ENCODE peak calls at places on chromosomes 6 and 20, in seven cellular contexts. One of them, this sample, is unnamed.

GRCh38 chr20:25865715-25866656 is 169.3 kb upstream of the ZNF337 start:
- DNase-seq in AG04450: no peak
- DNase-seq in HCT116: peak
- DNase-seq in astrocyte: peak
- DNase-seq in A549: peak
- DNase-seq in sigmoid colon: peak
- DNase-seq in breast epithelium: peak
- DNase-seq in this sample: no peak

GRCh38 chr6:85641916-85642773 is 541 bp downstream of the SYNCRIP start:
- DNase-seq in sigmoid colon: peak
- DNase-seq in HCT116: no peak
- DNase-seq in AG04450: no peak
- DNase-seq in astrocyte: no peak
- DNase-seq in breast epithelium: peak
- DNase-seq in A549: peak
- DNase-seq in this sample: peak

GRCh38 chr20:36591854-36592641 is 13.5 kb upstream of the RAB5IF start:
- DNase-seq in A549: no peak
- DNase-seq in sigmoid colon: no peak
- DNase-seq in breast epithelium: no peak
- DNase-seq in astrocyte: no peak
- DNase-seq in AG04450: no peak
- DNase-seq in HCT116: peak
- DNase-seq in this sample: no peak

GRCh38 chr6:67369679-67370078 is 1265.4 kb upstream of the ADGRB3 start:
- DNase-seq in breast epithelium: no peak
- DNase-seq in HCT116: no peak
- DNase-seq in astrocyte: no peak
- DNase-seq in AG04450: no peak
- DNase-seq in sigmoid colon: no peak
- DNase-seq in A549: no peak
- DNase-seq in this sample: no peak

GRCh38 chr20:18628330-18628941 is 40.6 kb downstream of the DTD1 start:
- DNase-seq in astrocyte: no peak
- DNase-seq in breast epithelium: peak
- DNase-seq in sigmoid colon: no peak
- DNase-seq in AG04450: no peak
- DNase-seq in A549: peak
- DNase-seq in HCT116: no peak
- DNase-seq in this sample: no peak

GRCh38 chr6:659716-660581 is 3.0 kb upstream of the HUS1B start:
- DNase-seq in astrocyte: no peak
- DNase-seq in A549: no peak
- DNase-seq in AG04450: no peak
- DNase-seq in sigmoid colon: no peak
- DNase-seq in HCT116: no peak
- DNase-seq in breast epithelium: no peak
- DNase-seq in this sample: no peak

GRCh38 chr6:98844244-98845161 is 10.1 kb downstream of the POU3F2 start:
- DNase-seq in breast epithelium: no peak
- DNase-seq in HCT116: no peak
- DNase-seq in astrocyte: peak
- DNase-seq in AG04450: no peak
- DNase-seq in A549: no peak
- DNase-seq in sigmoid colon: no peak
- DNase-seq in this sample: no peak

GRCh38 chr6:25596928-25597818 is 54.8 kb upstream of the SCGN start:
- DNase-seq in HCT116: no peak
- DNase-seq in breast epithelium: no peak
- DNase-seq in A549: no peak
- DNase-seq in sigmoid colon: no peak
- DNase-seq in astrocyte: no peak
- DNase-seq in AG04450: no peak
- DNase-seq in this sample: no peak

GRCh38 chr6:97925504-97925903 is 642.5 kb upstream of the MMS22L start:
- DNase-seq in A549: no peak
- DNase-seq in astrocyte: no peak
- DNase-seq in AG04450: no peak
- DNase-seq in breast epithelium: no peak
- DNase-seq in sigmoid colon: no peak
- DNase-seq in HCT116: no peak
- DNase-seq in this sample: no peak

GRCh38 chr6:97440590-97441176 is 157.7 kb upstream of the MMS22L start:
- DNase-seq in A549: peak
- DNase-seq in HCT116: peak
- DNase-seq in AG04450: no peak
- DNase-seq in sigmoid colon: no peak
- DNase-seq in astrocyte: peak
- DNase-seq in breast epithelium: no peak
- DNase-seq in this sample: no peak

GRCh38 chr6:17233531-17233930 is 47.6 kb upstream of the RBM24 start:
- DNase-seq in sigmoid colon: no peak
- DNase-seq in AG04450: no peak
- DNase-seq in A549: peak
- DNase-seq in breast epithelium: no peak
- DNase-seq in HCT116: no peak
- DNase-seq in astrocyte: peak
- DNase-seq in this sample: no peak

GRCh38 chr6:136408205-136408604 is 118.6 kb upstream of the BCLAF1 start:
- DNase-seq in A549: peak
- DNase-seq in sigmoid colon: no peak
- DNase-seq in breast epithelium: no peak
- DNase-seq in astrocyte: peak
- DNase-seq in AG04450: no peak
- DNase-seq in HCT116: no peak
- DNase-seq in this sample: no peak

GRCh38 chr6:6736753-6737654 is 148.5 kb downstream of the LY86 start:
- DNase-seq in AG04450: no peak
- DNase-seq in sigmoid colon: peak
- DNase-seq in breast epithelium: no peak
- DNase-seq in HCT116: no peak
- DNase-seq in A549: no peak
- DNase-seq in astrocyte: no peak
- DNase-seq in this sample: no peak

GRCh38 chr6:121645100-121645745 is 209.8 kb downstream of the GJA1 start:
- DNase-seq in AG04450: no peak
- DNase-seq in sigmoid colon: no peak
- DNase-seq in breast epithelium: no peak
- DNase-seq in astrocyte: peak
- DNase-seq in A549: no peak
- DNase-seq in HCT116: no peak
- DNase-seq in this sample: no peak

GRCh38 chr6:116392158-116393032 is 21.6 kb downstream of the DSE start:
- DNase-seq in astrocyte: peak
- DNase-seq in AG04450: no peak
- DNase-seq in sigmoid colon: no peak
- DNase-seq in HCT116: no peak
- DNase-seq in A549: no peak
- DNase-seq in breast epithelium: no peak
- DNase-seq in this sample: no peak

DNA sequence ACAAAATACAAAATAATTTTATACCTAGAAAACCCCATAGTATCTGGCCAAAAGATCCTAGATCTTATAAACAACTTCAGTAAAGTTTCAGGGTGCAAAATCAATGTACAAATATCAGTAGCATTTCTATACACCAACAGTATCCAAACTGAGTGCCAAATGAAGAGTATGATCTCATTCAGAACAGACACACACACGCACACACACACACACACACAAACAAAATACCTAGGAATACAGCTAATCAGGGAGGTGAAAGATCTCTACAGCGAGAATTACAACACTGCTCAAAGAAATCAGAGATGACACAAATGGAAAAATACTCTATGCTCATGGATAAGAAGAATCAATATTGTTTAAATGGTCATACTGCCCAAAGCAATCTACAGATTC is 49.2 kb downstream of the TOMM6 start:
- DNase-seq in sigmoid colon: no peak
- DNase-seq in astrocyte: no peak
- DNase-seq in AG04450: no peak
- DNase-seq in breast epithelium: no peak
- DNase-seq in A549: no peak
- DNase-seq in HCT116: no peak
- DNase-seq in this sample: no peak
- H3K27ac ChIP-seq in sigmoid colon: no peak
- H3K27ac ChIP-seq in astrocyte: no peak
- H3K27ac ChIP-seq in AG04450: no peak
- H3K27ac ChIP-seq in breast epithelium: no peak
- H3K27ac ChIP-seq in A549: no peak
- H3K27ac ChIP-seq in HCT116: no peak
- H3K27ac ChIP-seq in this sample: no peak

GRCh38 chr6:30556714-30556963 is 350 bp upstream of the GNL1 start:
- DNase-seq in sigmoid colon: peak
- DNase-seq in breast epithelium: peak
- DNase-seq in AG04450: no peak
- DNase-seq in HCT116: peak
- DNase-seq in astrocyte: no peak
- DNase-seq in A549: no peak
- DNase-seq in this sample: peak

GRCh38 chr6:30555428-30556005 is 772 bp downstream of the GNL1 start:
- DNase-seq in HCT116: no peak
- DNase-seq in astrocyte: peak
- DNase-seq in AG04450: no peak
- DNase-seq in breast epithelium: peak
- DNase-seq in sigmoid colon: peak
- DNase-seq in A549: no peak
- DNase-seq in this sample: peak

GRCh38 chr6:30556006-30556713 is at the start of gene GNL1:
- DNase-seq in AG04450: peak
- DNase-seq in HCT116: peak
- DNase-seq in sigmoid colon: peak
- DNase-seq in breast epithelium: peak
- DNase-seq in A549: peak
- DNase-seq in astrocyte: peak
- DNase-seq in this sample: peak

GRCh38 chr6:30554962-30555361 is 1.3 kb downstream of the GNL1 start:
- DNase-seq in astrocyte: no peak
- DNase-seq in breast epithelium: no peak
- DNase-seq in A549: no peak
- DNase-seq in HCT116: no peak
- DNase-seq in sigmoid colon: no peak
- DNase-seq in AG04450: no peak
- DNase-seq in this sample: no peak

GRCh38 chr6:30554404-30554803 is 1.9 kb downstream of the GNL1 start:
- DNase-seq in AG04450: no peak
- DNase-seq in astrocyte: no peak
- DNase-seq in A549: no peak
- DNase-seq in sigmoid colon: no peak
- DNase-seq in breast epithelium: no peak
- DNase-seq in HCT116: no peak
- DNase-seq in this sample: no peak
- H3K4me3 ChIP-seq in AG04450: peak
- H3K4me3 ChIP-seq in astrocyte: peak
- H3K4me3 ChIP-seq in A549: no peak
- H3K4me3 ChIP-seq in sigmoid colon: no peak
- H3K4me3 ChIP-seq in breast epithelium: no peak
- H3K4me3 ChIP-seq in HCT116: no peak
- H3K4me3 ChIP-seq in this sample: peak

GRCh38 chr6:41040911-41041536 is 1.2 kb upstream of the TSPO2 start:
- DNase-seq in HCT116: no peak
- DNase-seq in sigmoid colon: no peak
- DNase-seq in breast epithelium: no peak
- DNase-seq in A549: no peak
- DNase-seq in astrocyte: no peak
- DNase-seq in AG04450: no peak
- DNase-seq in this sample: no peak

GRCh38 chr6:41037107-41037900 is 1.7 kb downstream of the UNC5CL start:
- DNase-seq in sigmoid colon: no peak
- DNase-seq in A549: no peak
- DNase-seq in astrocyte: peak
- DNase-seq in breast epithelium: no peak
- DNase-seq in HCT116: no peak
- DNase-seq in AG04450: no peak
- DNase-seq in this sample: no peak

GRCh38 chr6:41040101-41040910 is 1.3 kb upstream of the UNC5CL start:
- DNase-seq in HCT116: no peak
- DNase-seq in AG04450: no peak
- DNase-seq in breast epithelium: no peak
- DNase-seq in A549: peak
- DNase-seq in sigmoid colon: no peak
- DNase-seq in astrocyte: peak
- DNase-seq in this sample: no peak

GRCh38 chr6:41036601-41037000 is 2.4 kb downstream of the UNC5CL start:
- DNase-seq in breast epithelium: no peak
- DNase-seq in A549: no peak
- DNase-seq in AG04450: no peak
- DNase-seq in astrocyte: no peak
- DNase-seq in sigmoid colon: no peak
- DNase-seq in HCT116: no peak
- DNase-seq in this sample: no peak

GRCh38 chr6:41039060-41039998 is at the start of gene UNC5CL:
- DNase-seq in astrocyte: no peak
- DNase-seq in breast epithelium: no peak
- DNase-seq in AG04450: no peak
- DNase-seq in HCT116: peak
- DNase-seq in sigmoid colon: no peak
- DNase-seq in A549: peak
- DNase-seq in this sample: no peak
- TF ChIP-seq CTCF in astrocyte: peak
- TF ChIP-seq CTCF in breast epithelium: peak
- TF ChIP-seq CTCF in AG04450: peak
- TF ChIP-seq CTCF in HCT116: peak
- TF ChIP-seq CTCF in sigmoid colon: peak
- TF ChIP-seq CTCF in A549: peak
- TF ChIP-seq CTCF in this sample: peak

GRCh38 chr20:56487216-56487615 is 18.8 kb downstream of the RTF2 start:
- DNase-seq in A549: no peak
- DNase-seq in AG04450: no peak
- DNase-seq in astrocyte: no peak
- DNase-seq in sigmoid colon: no peak
- DNase-seq in HCT116: no peak
- DNase-seq in breast epithelium: no peak
- DNase-seq in this sample: no peak

GRCh38 chr20:56483970-56484369 is 15.5 kb downstream of the RTF2 start:
- DNase-seq in breast epithelium: no peak
- DNase-seq in HCT116: no peak
- DNase-seq in sigmoid colon: no peak
- DNase-seq in astrocyte: no peak
- DNase-seq in A549: no peak
- DNase-seq in AG04450: no peak
- DNase-seq in this sample: no peak
- H3K27ac ChIP-seq in breast epithelium: no peak
- H3K27ac ChIP-seq in HCT116: no peak
- H3K27ac ChIP-seq in sigmoid colon: no peak
- H3K27ac ChIP-seq in astrocyte: no peak
- H3K27ac ChIP-seq in A549: no peak
- H3K27ac ChIP-seq in AG04450: no peak
- H3K27ac ChIP-seq in this sample: no peak

This sample was measured in coronary artery.